ENCODE peak calls at places on chromosomes 16 and 17, in nine cellular contexts. One of them, this sample, is unnamed. For H3K4me1, the result is how much of the 10 kb centered on the place peaks cover.

GRCh38 chr16:53207810-53208752 is 153.3 kb downstream of the CHD9 start:
- DNase-seq in right lobe of liver: no peak
- DNase-seq in transverse colon: peak
- DNase-seq in H9: peak
- DNase-seq in Caco-2: peak
- DNase-seq in heart left ventricle: peak
- DNase-seq in uterus: peak
- DNase-seq in spleen: no peak
- DNase-seq in lung: peak
- DNase-seq in this sample: peak

GRCh38 chr16:10935491-10935890 is 6.8 kb downstream of the DEXI start:
- DNase-seq in uterus: no peak
- DNase-seq in H9: no peak
- DNase-seq in lung: no peak
- DNase-seq in heart left ventricle: no peak
- DNase-seq in right lobe of liver: no peak
- DNase-seq in transverse colon: no peak
- DNase-seq in spleen: no peak
- DNase-seq in Caco-2: no peak
- DNase-seq in this sample: no peak

GRCh38 chr17:58680038-58680369 is 11.8 kb downstream of the TEX14 start:
- DNase-seq in H9: peak
- DNase-seq in uterus: no peak
- DNase-seq in Caco-2: no peak
- DNase-seq in heart left ventricle: no peak
- DNase-seq in right lobe of liver: no peak
- DNase-seq in transverse colon: no peak
- DNase-seq in spleen: peak
- DNase-seq in lung: no peak
- DNase-seq in this sample: no peak

GRCh38 chr17:8004899-8005298 is 2.5 kb downstream of the GUCY2D start:
- DNase-seq in uterus: no peak
- DNase-seq in right lobe of liver: no peak
- DNase-seq in spleen: no peak
- DNase-seq in lung: no peak
- DNase-seq in H9: no peak
- DNase-seq in Caco-2: no peak
- DNase-seq in transverse colon: no peak
- DNase-seq in heart left ventricle: no peak
- DNase-seq in this sample: no peak

GRCh38 chr16:15493416-15494181 is 59.2 kb downstream of the BMERB1 start:
- DNase-seq in Caco-2: no peak
- DNase-seq in heart left ventricle: no peak
- DNase-seq in uterus: peak
- DNase-seq in right lobe of liver: no peak
- DNase-seq in spleen: no peak
- DNase-seq in transverse colon: no peak
- DNase-seq in lung: no peak
- DNase-seq in H9: no peak
- DNase-seq in this sample: no peak

GRCh38 chr16:24731722-24732419 is 2.4 kb downstream of the TNRC6A start:
- DNase-seq in Caco-2: no peak
- DNase-seq in heart left ventricle: peak
- DNase-seq in lung: no peak
- DNase-seq in transverse colon: no peak
- DNase-seq in H9: no peak
- DNase-seq in spleen: no peak
- DNase-seq in right lobe of liver: peak
- DNase-seq in uterus: no peak
- DNase-seq in this sample: peak

GRCh38 chr17:5561736-5562135 is 22.6 kb downstream of the NLRP1 start:
- DNase-seq in Caco-2: no peak
- DNase-seq in right lobe of liver: no peak
- DNase-seq in H9: peak
- DNase-seq in lung: no peak
- DNase-seq in heart left ventricle: no peak
- DNase-seq in spleen: no peak
- DNase-seq in uterus: no peak
- DNase-seq in transverse colon: no peak
- DNase-seq in this sample: no peak

GRCh38 chr17:54435966-54436365 is 464.7 kb upstream of the TOM1L1 start:
- DNase-seq in right lobe of liver: no peak
- DNase-seq in heart left ventricle: no peak
- DNase-seq in H9: peak
- DNase-seq in transverse colon: no peak
- DNase-seq in Caco-2: no peak
- DNase-seq in uterus: no peak
- DNase-seq in spleen: no peak
- DNase-seq in lung: no peak
- DNase-seq in this sample: no peak

GRCh38 chr16:89300311-89300975 is 82.9 kb downstream of the ZNF778 start:
- DNase-seq in lung: peak
- DNase-seq in Caco-2: no peak
- DNase-seq in transverse colon: no peak
- DNase-seq in right lobe of liver: no peak
- DNase-seq in spleen: no peak
- DNase-seq in H9: no peak
- DNase-seq in heart left ventricle: peak
- DNase-seq in uterus: no peak
- DNase-seq in this sample: peak

GRCh38 chr17:40953876-40954275 is 12.9 kb downstream of the KRT39 start:
- DNase-seq in right lobe of liver: no peak
- DNase-seq in heart left ventricle: no peak
- DNase-seq in spleen: no peak
- DNase-seq in Caco-2: no peak
- DNase-seq in H9: no peak
- DNase-seq in transverse colon: no peak
- DNase-seq in uterus: no peak
- DNase-seq in lung: no peak
- DNase-seq in this sample: peak

GRCh38 chr16:4339909-4340308 is 11.2 kb downstream of the PAM16 start:
- DNase-seq in H9: no peak
- DNase-seq in uterus: peak
- DNase-seq in Caco-2: no peak
- DNase-seq in right lobe of liver: no peak
- DNase-seq in heart left ventricle: no peak
- DNase-seq in lung: no peak
- DNase-seq in transverse colon: no peak
- DNase-seq in spleen: peak
- DNase-seq in this sample: no peak

GRCh38 chr17:75635610-75636202 is 2.5 kb downstream of the SMIM5 start:
- DNase-seq in Caco-2: no peak
- DNase-seq in lung: no peak
- DNase-seq in uterus: no peak
- DNase-seq in transverse colon: peak
- DNase-seq in heart left ventricle: peak
- DNase-seq in right lobe of liver: peak
- DNase-seq in spleen: no peak
- DNase-seq in H9: no peak
- DNase-seq in this sample: peak

GRCh38 chr16:1257561-1258217 is 1.8 kb downstream of the TPSD1 start:
- DNase-seq in H9: no peak
- DNase-seq in uterus: no peak
- DNase-seq in spleen: peak
- DNase-seq in Caco-2: no peak
- DNase-seq in transverse colon: no peak
- DNase-seq in lung: no peak
- DNase-seq in right lobe of liver: no peak
- DNase-seq in heart left ventricle: no peak
- DNase-seq in this sample: no peak

GRCh38 chr16:91484-91883 is 13.5 kb downstream of the MPG start:
- DNase-seq in transverse colon: no peak
- DNase-seq in uterus: no peak
- DNase-seq in right lobe of liver: no peak
- DNase-seq in heart left ventricle: no peak
- DNase-seq in spleen: no peak
- DNase-seq in Caco-2: no peak
- DNase-seq in H9: no peak
- DNase-seq in lung: no peak
- DNase-seq in this sample: no peak

GRCh38 chr17:48555616-48556533 is 11.0 kb upstream of the HOXB2 start:
- DNase-seq in Caco-2: no peak
- DNase-seq in heart left ventricle: no peak
- DNase-seq in lung: no peak
- DNase-seq in spleen: no peak
- DNase-seq in H9: peak
- DNase-seq in right lobe of liver: no peak
- DNase-seq in transverse colon: no peak
- DNase-seq in uterus: no peak
- DNase-seq in this sample: no peak

DNA sequence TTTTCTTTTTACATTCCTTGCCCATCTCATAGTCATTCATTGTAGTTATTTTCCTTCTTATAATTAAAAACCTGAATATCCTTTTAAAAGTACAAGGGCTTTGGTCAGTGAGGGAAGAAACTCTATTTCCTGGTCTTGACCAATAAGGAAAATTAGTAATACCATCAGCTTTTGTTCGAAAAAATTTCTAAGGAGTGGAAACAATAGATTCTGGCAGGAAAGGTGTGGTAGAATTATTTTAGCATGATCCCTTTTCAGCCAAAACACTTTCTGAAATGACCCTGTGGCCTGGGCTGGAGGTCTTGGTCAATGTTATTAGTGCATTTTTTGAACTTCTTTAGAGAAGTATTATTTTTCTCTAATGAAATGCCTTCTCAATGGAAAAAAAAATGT is 36.6 kb downstream of the IQCK start:
- DNase-seq in right lobe of liver: no peak
- DNase-seq in heart left ventricle: no peak
- DNase-seq in lung: no peak
- DNase-seq in Caco-2: no peak
- DNase-seq in uterus: no peak
- DNase-seq in H9: no peak
- DNase-seq in spleen: no peak
- DNase-seq in transverse colon: no peak
- DNase-seq in this sample: no peak
- H3K4me1 ChIP-seq in right lobe of liver: under half
- H3K4me1 ChIP-seq in heart left ventricle: half or more
- H3K4me1 ChIP-seq in lung: under half
- H3K4me1 ChIP-seq in Caco-2: under half
- H3K4me1 ChIP-seq in uterus: under half
- H3K4me1 ChIP-seq in H9: under half
- H3K4me1 ChIP-seq in spleen: under half
- H3K4me1 ChIP-seq in transverse colon: under half
- H3K4me1 ChIP-seq in this sample: under half

GRCh38 chr17:2011421-2012371 is 13.4 kb downstream of the RTN4RL1 start:
- DNase-seq in uterus: no peak
- DNase-seq in lung: peak
- DNase-seq in heart left ventricle: no peak
- DNase-seq in H9: peak
- DNase-seq in right lobe of liver: peak
- DNase-seq in spleen: no peak
- DNase-seq in Caco-2: no peak
- DNase-seq in transverse colon: peak
- DNase-seq in this sample: peak

GRCh38 chr17:2015314-2015713 is 9.8 kb downstream of the RTN4RL1 start:
- DNase-seq in transverse colon: no peak
- DNase-seq in heart left ventricle: no peak
- DNase-seq in right lobe of liver: no peak
- DNase-seq in uterus: no peak
- DNase-seq in H9: no peak
- DNase-seq in spleen: peak
- DNase-seq in lung: no peak
- DNase-seq in Caco-2: no peak
- DNase-seq in this sample: no peak

GRCh38 chr17:2016494-2016893 is 8.6 kb downstream of the RTN4RL1 start:
- DNase-seq in right lobe of liver: no peak
- DNase-seq in Caco-2: no peak
- DNase-seq in uterus: no peak
- DNase-seq in transverse colon: no peak
- DNase-seq in H9: no peak
- DNase-seq in spleen: no peak
- DNase-seq in lung: no peak
- DNase-seq in heart left ventricle: no peak
- DNase-seq in this sample: no peak

GRCh38 chr17:2012499-2012898 is 12.6 kb downstream of the RTN4RL1 start:
- DNase-seq in heart left ventricle: no peak
- DNase-seq in H9: no peak
- DNase-seq in lung: no peak
- DNase-seq in Caco-2: no peak
- DNase-seq in spleen: no peak
- DNase-seq in transverse colon: no peak
- DNase-seq in right lobe of liver: no peak
- DNase-seq in uterus: no peak
- DNase-seq in this sample: no peak

GRCh38 chr17:2013994-2014317 is 11.2 kb downstream of the RTN4RL1 start:
- DNase-seq in uterus: no peak
- DNase-seq in transverse colon: no peak
- DNase-seq in heart left ventricle: no peak
- DNase-seq in Caco-2: no peak
- DNase-seq in right lobe of liver: no peak
- DNase-seq in lung: no peak
- DNase-seq in H9: no peak
- DNase-seq in spleen: no peak
- DNase-seq in this sample: no peak
- H3K4me1 ChIP-seq in uterus: under half
- H3K4me1 ChIP-seq in transverse colon: under half
- H3K4me1 ChIP-seq in heart left ventricle: under half
- H3K4me1 ChIP-seq in Caco-2: under half
- H3K4me1 ChIP-seq in right lobe of liver: under half
- H3K4me1 ChIP-seq in lung: under half
- H3K4me1 ChIP-seq in H9: under half
- H3K4me1 ChIP-seq in spleen: under half
- H3K4me1 ChIP-seq in this sample: under half

DNA sequence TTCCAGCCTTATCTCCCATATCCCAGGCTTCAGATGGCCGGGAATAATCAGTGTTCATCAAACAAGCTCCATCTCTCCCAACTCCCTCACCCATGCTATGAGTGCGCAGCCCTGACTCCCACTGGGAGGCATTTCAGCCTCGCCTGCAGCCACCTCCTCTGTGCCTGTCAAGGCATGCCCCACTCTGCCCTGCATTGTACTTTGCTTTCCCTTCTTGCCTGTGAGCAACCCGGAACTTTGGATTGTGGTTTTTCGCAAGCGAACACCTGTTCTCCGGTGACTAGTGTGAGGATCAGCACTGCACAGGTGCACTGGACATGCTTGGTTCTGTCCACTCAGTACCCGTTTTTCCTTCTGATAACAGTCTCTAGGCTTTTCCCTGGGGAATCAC is 9.2 kb downstream of the CHST6 start:
- DNase-seq in right lobe of liver: no peak
- DNase-seq in lung: no peak
- DNase-seq in heart left ventricle: no peak
- DNase-seq in Caco-2: peak
- DNase-seq in uterus: no peak
- DNase-seq in transverse colon: peak
- DNase-seq in H9: no peak
- DNase-seq in spleen: no peak
- DNase-seq in this sample: no peak
- H3K4me1 ChIP-seq in right lobe of liver: under half
- H3K4me1 ChIP-seq in lung: under half
- H3K4me1 ChIP-seq in heart left ventricle: under half
- H3K4me1 ChIP-seq in Caco-2: under half
- H3K4me1 ChIP-seq in uterus: under half
- H3K4me1 ChIP-seq in transverse colon: under half
- H3K4me1 ChIP-seq in H9: under half
- H3K4me1 ChIP-seq in spleen: under half
- H3K4me1 ChIP-seq in this sample: under half

DNA sequence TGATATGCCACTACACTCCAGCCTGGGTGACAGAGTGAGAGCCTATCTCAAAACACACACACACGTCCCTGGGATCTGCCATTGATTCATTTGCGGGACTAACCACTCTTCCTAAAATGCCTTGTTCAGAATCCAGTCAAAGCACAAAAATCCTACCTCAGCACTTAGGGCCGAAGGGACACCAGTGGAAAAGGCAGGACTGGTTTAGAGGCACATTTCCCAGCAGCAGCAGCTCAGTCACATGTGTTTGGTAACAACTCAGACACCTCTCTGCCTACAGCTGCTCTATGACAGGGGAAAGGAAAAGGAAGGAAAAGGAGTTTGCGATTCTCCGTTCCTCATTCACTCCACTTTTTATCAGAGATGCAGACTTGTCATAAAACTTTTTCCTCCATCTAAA is 12.2 kb downstream of the KNOP1 start:
- DNase-seq in transverse colon: no peak
- DNase-seq in H9: no peak
- DNase-seq in right lobe of liver: no peak
- DNase-seq in Caco-2: no peak
- DNase-seq in spleen: no peak
- DNase-seq in heart left ventricle: no peak
- DNase-seq in lung: no peak
- DNase-seq in uterus: no peak
- DNase-seq in this sample: no peak
- H3K4me1 ChIP-seq in transverse colon: under half
- H3K4me1 ChIP-seq in H9: under half
- H3K4me1 ChIP-seq in right lobe of liver: under half
- H3K4me1 ChIP-seq in Caco-2: under half
- H3K4me1 ChIP-seq in spleen: under half
- H3K4me1 ChIP-seq in heart left ventricle: under half
- H3K4me1 ChIP-seq in lung: under half
- H3K4me1 ChIP-seq in uterus: under half
- H3K4me1 ChIP-seq in this sample: under half